ENCODE peak calls at places on chromosomes 6 and 20, in nine cellular contexts. One of them, this sample, is unnamed.

GRCh38 chr6:55963301-55963700 is 87.9 kb upstream of the BMP5 start:
- DNase-seq in tibial artery: no peak
- DNase-seq in astrocyte of the cerebellum: no peak
- DNase-seq in lower lobe of right lung: no peak
- DNase-seq in brain microvascular endothelial cell: peak
- DNase-seq in ascending aorta: no peak
- DNase-seq in transverse colon: no peak
- DNase-seq in GM06990: no peak
- DNase-seq in AG04449: no peak
- DNase-seq in this sample: no peak

GRCh38 chr6:47669684-47670515 is 28.5 kb upstream of the ADGRF4 start:
- DNase-seq in tibial artery: no peak
- DNase-seq in astrocyte of the cerebellum: no peak
- DNase-seq in lower lobe of right lung: no peak
- DNase-seq in brain microvascular endothelial cell: peak
- DNase-seq in ascending aorta: no peak
- DNase-seq in transverse colon: no peak
- DNase-seq in GM06990: no peak
- DNase-seq in AG04449: no peak
- DNase-seq in this sample: peak

GRCh38 chr20:36093025-36093803 is 61.3 kb upstream of the EPB41L1 start:
- DNase-seq in tibial artery: peak
- DNase-seq in astrocyte of the cerebellum: no peak
- DNase-seq in lower lobe of right lung: peak
- DNase-seq in brain microvascular endothelial cell: peak
- DNase-seq in ascending aorta: no peak
- DNase-seq in transverse colon: peak
- DNase-seq in GM06990: peak
- DNase-seq in AG04449: no peak
- DNase-seq in this sample: no peak

GRCh38 chr20:63673951-63674350 is 15.8 kb downstream of the RTEL1 start:
- DNase-seq in tibial artery: no peak
- DNase-seq in astrocyte of the cerebellum: no peak
- DNase-seq in lower lobe of right lung: no peak
- DNase-seq in brain microvascular endothelial cell: no peak
- DNase-seq in ascending aorta: no peak
- DNase-seq in transverse colon: no peak
- DNase-seq in GM06990: no peak
- DNase-seq in AG04449: no peak
- DNase-seq in this sample: no peak

GRCh38 chr20:58829531-58829941 is 21.2 kb downstream of the GNAS-AS1 start:
- DNase-seq in tibial artery: peak
- DNase-seq in astrocyte of the cerebellum: peak
- DNase-seq in lower lobe of right lung: no peak
- DNase-seq in brain microvascular endothelial cell: no peak
- DNase-seq in ascending aorta: no peak
- DNase-seq in transverse colon: no peak
- DNase-seq in GM06990: no peak
- DNase-seq in AG04449: no peak
- DNase-seq in this sample: no peak

GRCh38 chr20:48703107-48703506 is 124.7 kb downstream of the PREX1 start:
- DNase-seq in tibial artery: peak
- DNase-seq in astrocyte of the cerebellum: no peak
- DNase-seq in lower lobe of right lung: no peak
- DNase-seq in brain microvascular endothelial cell: no peak
- DNase-seq in ascending aorta: no peak
- DNase-seq in transverse colon: no peak
- DNase-seq in GM06990: no peak
- DNase-seq in AG04449: no peak
- DNase-seq in this sample: no peak

GRCh38 chr6:154542747-154543146 is 32.3 kb upstream of the CNKSR3 start:
- DNase-seq in tibial artery: no peak
- DNase-seq in astrocyte of the cerebellum: no peak
- DNase-seq in lower lobe of right lung: no peak
- DNase-seq in brain microvascular endothelial cell: no peak
- DNase-seq in ascending aorta: no peak
- DNase-seq in transverse colon: no peak
- DNase-seq in GM06990: no peak
- DNase-seq in AG04449: no peak
- DNase-seq in this sample: no peak

GRCh38 chr6:168093634-168094033 is 14.6 kb upstream of the FRMD1 start:
- DNase-seq in tibial artery: no peak
- DNase-seq in astrocyte of the cerebellum: no peak
- DNase-seq in lower lobe of right lung: peak
- DNase-seq in brain microvascular endothelial cell: no peak
- DNase-seq in ascending aorta: no peak
- DNase-seq in transverse colon: no peak
- DNase-seq in GM06990: no peak
- DNase-seq in AG04449: no peak
- DNase-seq in this sample: no peak

GRCh38 chr6:11393713-11394627 is 143.6 kb upstream of the TMEM170B start:
- DNase-seq in tibial artery: no peak
- DNase-seq in astrocyte of the cerebellum: peak
- DNase-seq in lower lobe of right lung: no peak
- DNase-seq in brain microvascular endothelial cell: peak
- DNase-seq in ascending aorta: no peak
- DNase-seq in transverse colon: no peak
- DNase-seq in GM06990: no peak
- DNase-seq in AG04449: no peak
- DNase-seq in this sample: no peak

GRCh38 chr6:130565696-130566095 is 199.9 kb downstream of the TMEM200A start:
- DNase-seq in tibial artery: peak
- DNase-seq in astrocyte of the cerebellum: no peak
- DNase-seq in lower lobe of right lung: no peak
- DNase-seq in brain microvascular endothelial cell: no peak
- DNase-seq in ascending aorta: no peak
- DNase-seq in transverse colon: no peak
- DNase-seq in GM06990: no peak
- DNase-seq in AG04449: no peak
- DNase-seq in this sample: no peak

GRCh38 chr20:23234311-23235078 is 116.1 kb upstream of the NXT1 start:
- DNase-seq in tibial artery: no peak
- DNase-seq in astrocyte of the cerebellum: no peak
- DNase-seq in lower lobe of right lung: no peak
- DNase-seq in brain microvascular endothelial cell: no peak
- DNase-seq in ascending aorta: no peak
- DNase-seq in transverse colon: no peak
- DNase-seq in GM06990: no peak
- DNase-seq in AG04449: no peak
- DNase-seq in this sample: no peak

GRCh38 chr6:110688661-110689268 is 126.5 kb downstream of the CDK19 start:
- DNase-seq in tibial artery: no peak
- DNase-seq in astrocyte of the cerebellum: no peak
- DNase-seq in lower lobe of right lung: peak
- DNase-seq in brain microvascular endothelial cell: no peak
- DNase-seq in ascending aorta: no peak
- DNase-seq in transverse colon: peak
- DNase-seq in GM06990: no peak
- DNase-seq in AG04449: no peak
- DNase-seq in this sample: no peak

GRCh38 chr6:20717743-20718142 is 183.5 kb downstream of the CDKAL1 start:
- DNase-seq in tibial artery: no peak
- DNase-seq in astrocyte of the cerebellum: no peak
- DNase-seq in lower lobe of right lung: no peak
- DNase-seq in brain microvascular endothelial cell: no peak
- DNase-seq in ascending aorta: no peak
- DNase-seq in transverse colon: no peak
- DNase-seq in GM06990: no peak
- DNase-seq in AG04449: no peak
- DNase-seq in this sample: no peak

GRCh38 chr6:42709871-42710270 is 12.5 kb downstream of the PRPH2 start:
- DNase-seq in tibial artery: no peak
- DNase-seq in astrocyte of the cerebellum: no peak
- DNase-seq in lower lobe of right lung: no peak
- DNase-seq in brain microvascular endothelial cell: no peak
- DNase-seq in ascending aorta: no peak
- DNase-seq in transverse colon: no peak
- DNase-seq in GM06990: no peak
- DNase-seq in AG04449: no peak
- DNase-seq in this sample: no peak
- H3K4me3 ChIP-seq in tibial artery: no peak
- H3K4me3 ChIP-seq in astrocyte of the cerebellum: no peak
- H3K4me3 ChIP-seq in lower lobe of right lung: no peak
- H3K4me3 ChIP-seq in brain microvascular endothelial cell: no peak
- H3K4me3 ChIP-seq in ascending aorta: no peak
- H3K4me3 ChIP-seq in transverse colon: no peak
- H3K4me3 ChIP-seq in GM06990: no peak
- H3K4me3 ChIP-seq in AG04449: no peak
- H3K4me3 ChIP-seq in this sample: no peak

GRCh38 chr6:29751480-29751879 is 28.2 kb downstream of the HLA-F start:
- DNase-seq in tibial artery: no peak
- DNase-seq in astrocyte of the cerebellum: no peak
- DNase-seq in lower lobe of right lung: no peak
- DNase-seq in brain microvascular endothelial cell: no peak
- DNase-seq in ascending aorta: no peak
- DNase-seq in transverse colon: no peak
- DNase-seq in GM06990: no peak
- DNase-seq in AG04449: no peak
- DNase-seq in this sample: no peak

GRCh38 chr6:29755295-29755871 is 32.1 kb downstream of the HLA-F start:
- DNase-seq in tibial artery: no peak
- DNase-seq in astrocyte of the cerebellum: no peak
- DNase-seq in lower lobe of right lung: no peak
- DNase-seq in brain microvascular endothelial cell: no peak
- DNase-seq in ascending aorta: no peak
- DNase-seq in transverse colon: no peak
- DNase-seq in GM06990: no peak
- DNase-seq in AG04449: no peak
- DNase-seq in this sample: no peak

GRCh38 chr6:29750709-29751108 is 27.5 kb downstream of the HLA-F start:
- DNase-seq in tibial artery: no peak
- DNase-seq in astrocyte of the cerebellum: no peak
- DNase-seq in lower lobe of right lung: no peak
- DNase-seq in brain microvascular endothelial cell: no peak
- DNase-seq in ascending aorta: no peak
- DNase-seq in transverse colon: no peak
- DNase-seq in GM06990: no peak
- DNase-seq in AG04449: no peak
- DNase-seq in this sample: no peak

GRCh38 chr6:29753309-29753644 is 30.0 kb downstream of the HLA-F start:
- DNase-seq in tibial artery: no peak
- DNase-seq in astrocyte of the cerebellum: no peak
- DNase-seq in lower lobe of right lung: no peak
- DNase-seq in brain microvascular endothelial cell: no peak
- DNase-seq in ascending aorta: no peak
- DNase-seq in transverse colon: no peak
- DNase-seq in GM06990: no peak
- DNase-seq in AG04449: no peak
- DNase-seq in this sample: no peak

GRCh38 chr6:29752451-29753308 is 29.4 kb downstream of the HLA-F start:
- DNase-seq in tibial artery: peak
- DNase-seq in astrocyte of the cerebellum: peak
- DNase-seq in lower lobe of right lung: peak
- DNase-seq in brain microvascular endothelial cell: peak
- DNase-seq in ascending aorta: peak
- DNase-seq in transverse colon: peak
- DNase-seq in GM06990: peak
- DNase-seq in AG04449: peak
- DNase-seq in this sample: peak
- TF ChIP-seq CTCF in tibial artery: peak
- TF ChIP-seq CTCF in astrocyte of the cerebellum: peak
- TF ChIP-seq CTCF in lower lobe of right lung: peak
- TF ChIP-seq CTCF in brain microvascular endothelial cell: peak
- TF ChIP-seq CTCF in ascending aorta: peak
- TF ChIP-seq CTCF in transverse colon: peak
- TF ChIP-seq CTCF in GM06990: peak
- TF ChIP-seq CTCF in AG04449: peak
- TF ChIP-seq CTCF in this sample: peak

GRCh38 chr6:16332175-16332542 is 93.8 kb downstream of the GMPR start:
- DNase-seq in tibial artery: peak
- DNase-seq in astrocyte of the cerebellum: peak
- DNase-seq in lower lobe of right lung: peak
- DNase-seq in brain microvascular endothelial cell: peak
- DNase-seq in ascending aorta: no peak
- DNase-seq in transverse colon: peak
- DNase-seq in GM06990: peak
- DNase-seq in AG04449: no peak
- DNase-seq in this sample: no peak
- H3K4me3 ChIP-seq in tibial artery: no peak
- H3K4me3 ChIP-seq in astrocyte of the cerebellum: no peak
- H3K4me3 ChIP-seq in lower lobe of right lung: no peak
- H3K4me3 ChIP-seq in brain microvascular endothelial cell: no peak
- H3K4me3 ChIP-seq in ascending aorta: no peak
- H3K4me3 ChIP-seq in transverse colon: no peak
- H3K4me3 ChIP-seq in GM06990: no peak
- H3K4me3 ChIP-seq in AG04449: no peak
- H3K4me3 ChIP-seq in this sample: peak

GRCh38 chr6:88815491-88815890 is 147.9 kb downstream of the RNGTT start:
- DNase-seq in tibial artery: no peak
- DNase-seq in astrocyte of the cerebellum: no peak
- DNase-seq in lower lobe of right lung: no peak
- DNase-seq in brain microvascular endothelial cell: no peak
- DNase-seq in ascending aorta: no peak
- DNase-seq in transverse colon: no peak
- DNase-seq in GM06990: no peak
- DNase-seq in AG04449: no peak
- DNase-seq in this sample: no peak
- TF ChIP-seq CTCF in tibial artery: no peak
- TF ChIP-seq CTCF in astrocyte of the cerebellum: no peak
- TF ChIP-seq CTCF in lower lobe of right lung: no peak
- TF ChIP-seq CTCF in brain microvascular endothelial cell: no peak
- TF ChIP-seq CTCF in ascending aorta: no peak
- TF ChIP-seq CTCF in transverse colon: no peak
- TF ChIP-seq CTCF in GM06990: no peak
- TF ChIP-seq CTCF in AG04449: no peak
- TF ChIP-seq CTCF in this sample: no peak

This sample was measured in retinal pigment epithelial cell.